ENCODE peak calls at places on chromosomes 13 and 19, in nine cellular contexts. H, B, F, V, S, J, R, U and K are unnamed samples.

GRCh38 chr13:111491021-111491420 is 170.6 kb downstream of the TEX29 start:
- DNase-seq in H (no peak), B (no peak), F (no peak), V (no peak), S (no peak), J (no peak), R (no peak), U (no peak), K (no peak)

GRCh38 chr13:78604782-78605611 is 1.6 kb upstream of the POU4F1 start:
- DNase-seq in H (no peak), B (no peak), F (no peak), V (no peak), S (no peak), J (peak), R (no peak), U (no peak), K (no peak)

GRCh38 chr13:38308736-38309135 is 40.9 kb upstream of the UFM1 start:
- DNase-seq in H (peak), B (peak), F (peak), V (no peak), S (no peak), J (no peak), R (peak), U (peak), K (peak)

GRCh38 chr19:40667602-40668001 is 22.8 kb downstream of the NUMBL start:
- DNase-seq in H (no peak), B (no peak), F (no peak), V (no peak), S (no peak), J (no peak), R (no peak), U (no peak), K (no peak)

GRCh38 chr19:55212447-55212846 is 3.1 kb upstream of the PTPRH start:
- DNase-seq in H (no peak), B (no peak), F (peak), V (no peak), S (peak), J (peak), R (no peak), U (no peak), K (no peak)

GRCh38 chr13:60078226-60078625 is 85.5 kb downstream of the DIAPH3 start:
- DNase-seq in H (no peak), B (no peak), F (no peak), V (no peak), S (no peak), J (no peak), R (no peak), U (no peak), K (no peak)

GRCh38 chr19:8028951-8029491 is 23.5 kb upstream of the CCL25 start:
- DNase-seq in H (no peak), B (no peak), F (peak), V (no peak), S (no peak), J (no peak), R (no peak), U (peak), K (no peak)

GRCh38 chr19:29952127-29952526 is 10.1 kb downstream of the URI1 start:
- DNase-seq in H (no peak), B (no peak), F (no peak), V (no peak), S (no peak), J (no peak), R (no peak), U (peak), K (no peak)

GRCh38 chr13:113552079-113552478 is 32.5 kb upstream of the TFDP1 start:
- DNase-seq in H (no peak), B (no peak), F (no peak), V (no peak), S (no peak), J (no peak), R (no peak), U (no peak), K (no peak)

GRCh38 chr19:43464089-43464775 is 1.2 kb downstream of the LYPD3 start:
- DNase-seq in H (no peak), B (no peak), F (peak), V (peak), S (no peak), J (peak), R (no peak), U (no peak), K (no peak)

GRCh38 chr13:39468306-39468705 is 134.7 kb downstream of the LHFPL6 start:
- DNase-seq in H (no peak), B (no peak), F (no peak), V (no peak), S (no peak), J (no peak), R (no peak), U (no peak), K (no peak)

GRCh38 chr19:15422311-15423075 is 3.7 kb upstream of the AKAP8L start:
- DNase-seq in H (no peak), B (no peak), F (no peak), V (no peak), S (no peak), J (no peak), R (no peak), U (no peak), K (no peak)

GRCh38 chr13:28624707-28625432 is 34.1 kb upstream of the POMP start:
- DNase-seq in H (no peak), B (no peak), F (no peak), V (no peak), S (no peak), J (no peak), R (no peak), U (no peak), K (no peak)

GRCh38 chr13:80873589-80873988 is 532.7 kb upstream of the SPRY2 start:
- DNase-seq in H (no peak), B (no peak), F (no peak), V (no peak), S (peak), J (no peak), R (no peak), U (no peak), K (no peak)

GRCh38 chr19:13999085-13999484 is 7.0 kb downstream of the RFX1 start:
- DNase-seq in H (no peak), B (no peak), F (no peak), V (no peak), S (no peak), J (no peak), R (no peak), U (no peak), K (no peak)

GRCh38 chr13:107322228-107322627 is 754.3 kb upstream of the ARGLU1 start:
- DNase-seq in H (no peak), B (no peak), F (no peak), V (no peak), S (no peak), J (no peak), R (no peak), U (no peak), K (no peak)

GRCh38 chr13:51921790-51922740 is 60.3 kb downstream of the CCDC70 start:
- DNase-seq in H (peak), B (no peak), F (no peak), V (no peak), S (no peak), J (peak), R (no peak), U (no peak), K (no peak)

GRCh38 chr19:50377051-50377441 is 789 bp downstream of the NR1H2 start:
- DNase-seq in H (no peak), B (no peak), F (no peak), V (no peak), S (no peak), J (peak), R (no peak), U (peak), K (no peak)

GRCh38 chr13:24013189-24013588 is 115.9 kb upstream of the C1QTNF9B start:
- DNase-seq in H (no peak), B (no peak), F (no peak), V (no peak), S (no peak), J (no peak), R (no peak), U (no peak), K (no peak)

GRCh38 chr19:50486823-50487515 is 10.3 kb upstream of the GARIN5A start:
- DNase-seq in H (peak), B (no peak), F (no peak), V (no peak), S (peak), J (peak), R (no peak), U (peak), K (no peak)

GRCh38 chr13:49098771-49099512 is 121.2 kb upstream of the MLNR start:
- DNase-seq in H (peak), B (no peak), F (no peak), V (no peak), S (peak), J (peak), R (no peak), U (peak), K (no peak)

DNA sequence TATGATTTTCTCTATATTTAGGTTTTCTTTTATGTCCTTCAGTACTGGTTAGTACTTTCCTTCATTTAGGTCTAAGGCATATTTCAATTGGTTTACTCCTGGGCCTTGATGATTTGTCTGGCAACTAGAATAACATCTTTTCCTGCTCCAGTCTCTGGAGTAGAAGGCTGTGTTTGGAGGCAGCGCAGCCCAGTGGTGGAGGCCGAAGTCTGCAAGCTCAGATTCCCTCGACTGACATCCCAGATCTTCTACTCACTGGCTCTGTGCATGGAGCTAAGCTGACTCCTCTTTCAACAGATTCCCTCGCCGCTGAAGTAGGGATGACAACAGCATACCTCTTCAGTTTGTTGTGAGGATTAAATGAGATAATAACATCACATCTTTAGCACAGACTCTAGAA is 141.0 kb downstream of the RAP2A start:
- DNase-seq in H (peak), B (no peak), F (peak), V (no peak), S (peak), J (peak), R (peak), U (peak), K (no peak)
- TF ChIP-seq CTCF in H (peak), B (peak), F (peak), V (peak), S (no peak), J (peak), R (peak), U (peak), K (peak)

DNA sequence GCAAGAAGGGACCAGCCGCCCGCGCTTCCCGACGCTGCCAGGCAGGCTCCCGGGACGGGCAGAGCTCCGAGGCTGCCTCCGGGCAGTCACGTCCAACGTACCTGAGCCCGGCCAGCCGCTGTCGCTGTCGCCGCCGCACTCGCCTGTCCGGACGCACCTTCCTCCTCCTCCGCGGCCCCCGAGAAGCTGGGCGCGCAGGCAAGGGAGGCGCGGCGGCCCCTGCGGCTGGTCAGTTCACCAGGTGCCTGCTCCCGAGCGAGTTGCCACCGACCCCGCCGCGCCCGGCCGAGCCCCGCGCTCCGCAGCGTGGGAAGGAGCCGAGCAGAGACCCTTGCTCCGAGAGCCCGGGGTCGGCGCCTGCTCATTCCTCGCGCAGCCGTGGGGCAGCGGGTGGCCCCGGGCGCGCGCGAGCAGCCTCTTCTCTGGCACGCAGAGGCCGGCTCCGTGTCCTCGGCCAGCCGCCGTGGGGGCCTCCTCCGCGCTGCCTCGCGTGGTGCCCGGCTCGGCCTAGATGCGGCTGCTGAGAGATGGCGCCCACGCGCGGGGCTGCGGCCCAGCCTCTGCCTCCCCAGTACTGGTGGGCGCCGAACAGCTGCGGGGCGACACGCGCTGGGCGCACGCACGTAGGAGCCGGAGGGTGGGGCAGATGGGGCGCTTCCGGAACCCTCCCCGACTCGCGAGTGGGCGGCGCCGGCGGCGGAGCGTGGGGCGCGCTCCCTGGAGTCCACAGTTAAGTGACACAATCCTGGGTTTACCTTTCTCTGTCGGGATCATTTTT is 419.4 kb downstream of the UQCRFS1 start:
- DNase-seq in H (no peak), B (no peak), F (peak), V (no peak), S (no peak), J (no peak), R (no peak), U (no peak), K (no peak)
- H3K4me3 ChIP-seq in H (no peak), B (peak), F (no peak), V (no peak), S (no peak), J (no peak), R (no peak), U (no peak), K (no peak)

GRCh38 chr19:4587527-4587926 is 28.0 kb upstream of the SEMA6B start:
- DNase-seq in H (no peak), B (no peak), F (no peak), V (no peak), S (no peak), J (no peak), R (no peak), U (no peak), K (no peak)

GRCh38 chr19:4590559-4590958 is 31.1 kb upstream of the SEMA6B start:
- DNase-seq in H (no peak), B (no peak), F (no peak), V (no peak), S (no peak), J (no peak), R (no peak), U (no peak), K (no peak)

GRCh38 chr19:4592445-4592844 is 33.0 kb upstream of the SEMA6B start:
- DNase-seq in H (no peak), B (no peak), F (no peak), V (no peak), S (no peak), J (no peak), R (no peak), U (no peak), K (no peak)

GRCh38 chr19:4591296-4591695 is 31.8 kb upstream of the SEMA6B start:
- DNase-seq in H (no peak), B (no peak), F (no peak), V (no peak), S (no peak), J (no peak), R (no peak), U (no peak), K (no peak)

DNA sequence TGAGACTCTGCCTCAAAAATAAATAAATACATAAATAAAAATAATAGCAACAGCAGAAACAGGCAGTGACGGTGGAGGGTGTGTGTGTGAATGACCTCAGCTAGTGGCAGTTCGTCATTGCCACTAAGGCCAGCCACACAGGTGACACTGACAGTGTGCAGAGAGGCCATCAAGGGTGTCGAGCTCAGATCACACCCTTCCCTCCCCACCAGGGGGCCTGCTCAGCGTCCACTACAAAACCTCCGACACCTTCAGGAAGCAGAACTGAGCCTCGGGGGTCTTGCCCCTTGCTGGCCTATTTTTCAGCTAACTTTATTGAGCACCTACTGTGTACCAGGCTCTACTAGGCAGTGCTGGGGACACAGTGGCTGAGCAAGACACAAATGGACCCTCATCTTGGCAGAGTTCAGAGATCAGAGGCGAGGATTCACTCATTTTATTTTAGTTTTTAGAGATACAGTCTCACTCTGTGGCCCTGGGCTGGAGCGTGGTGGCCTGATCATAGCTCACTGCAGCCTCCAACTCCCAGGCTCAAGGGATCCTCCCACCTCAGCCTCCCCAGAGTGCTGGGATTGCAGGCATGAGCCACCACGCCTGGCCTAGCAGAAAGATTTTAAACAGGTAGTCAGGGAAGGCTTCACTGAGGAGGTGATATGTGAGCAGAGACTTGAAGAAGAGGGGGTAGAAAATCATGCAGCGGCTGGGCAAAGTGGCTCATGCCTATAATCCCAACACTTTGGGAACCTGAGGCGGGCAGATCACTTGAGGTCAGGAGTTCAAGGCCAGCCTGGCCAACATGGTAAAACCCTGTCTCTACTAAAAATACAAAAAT is 30.3 kb upstream of the SEMA6B start:
- DNase-seq in H (no peak), B (no peak), F (peak), V (no peak), S (peak), J (peak), R (no peak), U (no peak), K (no peak)
- TF ChIP-seq CTCF in H (peak), B (peak), F (peak), V (peak), S (peak), J (peak), R (peak), U (peak), K (peak)

GRCh38 chr19:48739400-48739825 is 997 bp downstream of the RASIP1 start:
- DNase-seq in H (no peak), B (no peak), F (no peak), V (no peak), S (no peak), J (no peak), R (no peak), U (no peak), K (no peak)

GRCh38 chr19:48741222-48741999 is 1.0 kb upstream of the RASIP1 start:
- DNase-seq in H (no peak), B (no peak), F (no peak), V (no peak), S (no peak), J (peak), R (no peak), U (no peak), K (no peak)

GRCh38 chr19:48738557-48739399 is 1.6 kb downstream of the RASIP1 start:
- DNase-seq in H (peak), B (no peak), F (peak), V (peak), S (peak), J (peak), R (no peak), U (peak), K (no peak)

GRCh38 chr19:48740705-48741030 is 258 bp upstream of the RASIP1 start:
- DNase-seq in H (no peak), B (no peak), F (no peak), V (no peak), S (no peak), J (no peak), R (no peak), U (no peak), K (no peak)

GRCh38 chr19:48739835-48740704 is at the start of gene RASIP1:
- DNase-seq in H (no peak), B (no peak), F (no peak), V (no peak), S (no peak), J (no peak), R (no peak), U (no peak), K (no peak)
- H3K4me3 ChIP-seq in H (no peak), B (peak), F (peak), V (peak), S (no peak), J (no peak), R (no peak), U (no peak), K (no peak)

DNA sequence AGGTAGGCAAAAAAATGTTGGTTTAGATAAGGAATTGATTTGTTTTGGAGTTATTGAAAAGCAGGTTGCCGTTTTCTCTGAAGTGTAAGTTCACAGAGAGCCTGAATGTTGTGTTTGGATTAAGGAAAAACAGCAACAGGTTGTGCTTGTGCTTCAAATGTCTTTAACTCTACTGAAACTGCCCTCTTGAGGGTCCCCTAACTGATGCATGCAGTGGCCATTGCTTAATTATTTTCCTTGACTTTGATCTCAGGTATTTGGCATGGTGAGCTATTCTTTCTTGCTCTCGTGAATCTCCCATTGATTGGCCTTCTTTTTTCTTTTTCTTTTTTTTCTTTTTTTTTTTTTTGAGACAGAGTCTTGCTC is 3.2 kb downstream of the GARRE1 start:
- DNase-seq in H (no peak), B (no peak), F (no peak), V (no peak), S (no peak), J (no peak), R (no peak), U (no peak), K (no peak)
- TF ChIP-seq CTCF in H (no peak), B (no peak), F (no peak), V (no peak), S (no peak), J (no peak), R (no peak), U (no peak), K (no peak)

GRCh38 chr13:73275163-73275562 is 216.4 kb downstream of the KLF5 start:
- DNase-seq in H (no peak), B (no peak), F (no peak), V (no peak), S (no peak), J (no peak), R (no peak), U (no peak), K (no peak)
- H3K4me3 ChIP-seq in H (no peak), B (no peak), F (no peak), V (no peak), S (no peak), J (no peak), R (no peak), U (no peak), K (no peak)